ENCODE peak calls at places on chromosomes 7 and 10, in seven cellular contexts. U is PC-9, Y is tibial nerve, T is pancreas, I is BE2C, D is cardiac muscle cell, M is mammary epithelial cell. O is an unnamed sample. For H3K9me3, the result is how much of the 10 kb centered on the place peaks cover.

GRCh38 chr7:143359769-143360168 is 2.7 kb downstream of the FAM131B start:
- DNase-seq in U (no peak), Y (no peak), T (no peak), I (no peak), D (no peak), M (no peak), O (no peak)

GRCh38 chr7:70795948-70796347 is 336.0 kb upstream of the GALNT17 start:
- DNase-seq in U (no peak), Y (no peak), T (no peak), I (no peak), D (no peak), M (no peak), O (no peak)

GRCh38 chr10:59181668-59182067 is 5.2 kb downstream of the PHYHIPL start:
- DNase-seq in U (no peak), Y (peak), T (peak), I (peak), D (peak), M (peak), O (no peak)

GRCh38 chr7:112162161-112163020 is 43.8 kb downstream of the DOCK4 start:
- DNase-seq in U (no peak), Y (no peak), T (peak), I (peak), D (peak), M (no peak), O (no peak)

GRCh38 chr10:45454262-45454661 is 80.2 kb downstream of the ALOX5 start:
- DNase-seq in U (no peak), Y (no peak), T (no peak), I (no peak), D (no peak), M (no peak), O (no peak)

GRCh38 chr10:68142761-68143160 is 33.5 kb downstream of the MYPN start:
- DNase-seq in U (no peak), Y (no peak), T (no peak), I (no peak), D (no peak), M (no peak), O (no peak)

GRCh38 chr10:97115846-97116245 is 69.9 kb downstream of the SLIT1 start:
- DNase-seq in U (no peak), Y (no peak), T (no peak), I (no peak), D (no peak), M (no peak), O (no peak)

GRCh38 chr7:137302075-137302474 is 41.5 kb downstream of the PTN start:
- DNase-seq in U (no peak), Y (no peak), T (no peak), I (no peak), D (no peak), M (no peak), O (no peak)

GRCh38 chr7:70812511-70812910 is 319.4 kb upstream of the GALNT17 start:
- DNase-seq in U (no peak), Y (no peak), T (no peak), I (no peak), D (no peak), M (no peak), O (no peak)

GRCh38 chr10:68138526-68138925 is 29.2 kb downstream of the MYPN start:
- DNase-seq in U (no peak), Y (no peak), T (no peak), I (no peak), D (no peak), M (no peak), O (no peak)

GRCh38 chr10:89476676-89477075 is 58.7 kb downstream of the SLC16A12 start:
- DNase-seq in U (no peak), Y (no peak), T (peak), I (no peak), D (peak), M (no peak), O (no peak)

GRCh38 chr10:34814228-34815173 is 595 bp downstream of the PARD3 start:
- DNase-seq in U (no peak), Y (no peak), T (peak), I (peak), D (peak), M (peak), O (no peak)

GRCh38 chr10:97858001-97858439 is 8.4 kb downstream of the GOLGA7B start:
- DNase-seq in U (peak), Y (no peak), T (no peak), I (no peak), D (no peak), M (no peak), O (no peak)

GRCh38 chr10:24469993-24470392 is 253.7 kb downstream of the ARHGAP21 start:
- DNase-seq in U (peak), Y (no peak), T (peak), I (no peak), D (no peak), M (no peak), O (no peak)

GRCh38 chr7:18408461-18408860 is 87.1 kb upstream of the HDAC9 start:
- DNase-seq in U (peak), Y (no peak), T (no peak), I (no peak), D (no peak), M (peak), O (no peak)

GRCh38 chr7:50332241-50333176 is 28.0 kb downstream of the IKZF1 start:
- DNase-seq in U (no peak), Y (no peak), T (no peak), I (no peak), D (peak), M (no peak), O (no peak)

GRCh38 chr7:36205844-36206243 is 52.8 kb downstream of the EEPD1 start:
- DNase-seq in U (no peak), Y (no peak), T (no peak), I (no peak), D (no peak), M (no peak), O (no peak)

GRCh38 chr10:52213511-52213831 is 100.6 kb upstream of the DKK1 start:
- DNase-seq in U (no peak), Y (no peak), T (peak), I (no peak), D (peak), M (peak), O (no peak)

GRCh38 chr7:27175626-27176342 is 1.7 kb upstream of the HOXA10 start:
- DNase-seq in U (no peak), Y (no peak), T (no peak), I (no peak), D (no peak), M (no peak), O (peak)

GRCh38 chr10:4533626-4534025 is 292.4 kb upstream of the AKR1E2 start:
- DNase-seq in U (no peak), Y (no peak), T (no peak), I (no peak), D (no peak), M (peak), O (no peak)

GRCh38 chr10:101780187-101780817 is 2.9 kb downstream of the NPM3 start:
- DNase-seq in U (no peak), Y (no peak), T (no peak), I (no peak), D (no peak), M (no peak), O (no peak)

GRCh38 chr7:88455696-88456095 is 149.0 kb upstream of the STEAP4 start:
- DNase-seq in U (peak), Y (no peak), T (no peak), I (no peak), D (no peak), M (peak), O (no peak)

GRCh38 chr10:111344804-111345203 is 268.0 kb downstream of the ADRA2A start:
- DNase-seq in U (no peak), Y (no peak), T (no peak), I (peak), D (peak), M (no peak), O (no peak)

GRCh38 chr10:70576803-70577517 is 25.6 kb downstream of the PRF1 start:
- DNase-seq in U (no peak), Y (no peak), T (no peak), I (no peak), D (no peak), M (peak), O (no peak)

GRCh38 chr7:70392870-70393269 is 739.1 kb upstream of the GALNT17 start:
- DNase-seq in U (no peak), Y (no peak), T (no peak), I (no peak), D (no peak), M (no peak), O (no peak)

GRCh38 chr7:45390180-45390579 is 184.0 kb upstream of the ADCY1 start:
- DNase-seq in U (no peak), Y (no peak), T (no peak), I (no peak), D (no peak), M (no peak), O (no peak)

GRCh38 chr10:22625511-22626288 is 88.7 kb downstream of the PIP4K2A start:
- DNase-seq in U (no peak), Y (no peak), T (no peak), I (no peak), D (no peak), M (no peak), O (no peak)

GRCh38 chr7:6508950-6509349 is 42.3 kb downstream of the GRID2IP start:
- DNase-seq in U (no peak), Y (no peak), T (no peak), I (no peak), D (no peak), M (no peak), O (no peak)

GRCh38 chr7:113831509-113831908 is 87.3 kb downstream of the PPP1R3A start:
- DNase-seq in U (no peak), Y (no peak), T (no peak), I (no peak), D (no peak), M (no peak), O (no peak)

GRCh38 chr7:155649588-155649987 is 5.1 kb downstream of the RBM33 start:
- DNase-seq in U (no peak), Y (no peak), T (no peak), I (no peak), D (no peak), M (no peak), O (no peak)

GRCh38 chr7:43761382-43761781 is 2.9 kb downstream of the BLVRA start:
- DNase-seq in U (no peak), Y (no peak), T (no peak), I (no peak), D (no peak), M (no peak), O (no peak)

GRCh38 chr10:128064615-128065580 is 61.3 kb downstream of the MKI67 start:
- DNase-seq in U (peak), Y (peak), T (no peak), I (no peak), D (no peak), M (peak), O (peak)

GRCh38 chr10:72322280-72323058 is 32.2 kb downstream of the DNAJB12 start:
- DNase-seq in U (peak), Y (no peak), T (no peak), I (no peak), D (no peak), M (peak), O (peak)

GRCh38 chr10:17989908-17990767 is 38.4 kb downstream of the SLC39A12 start:
- DNase-seq in U (peak), Y (no peak), T (no peak), I (no peak), D (no peak), M (peak), O (no peak)

GRCh38 chr7:117756586-117756985 is 116.7 kb downstream of the CTTNBP2 start:
- DNase-seq in U (no peak), Y (no peak), T (no peak), I (no peak), D (no peak), M (no peak), O (no peak)

GRCh38 chr7:151863386-151864079 is 13.4 kb downstream of the PRKAG2 start:
- DNase-seq in U (no peak), Y (no peak), T (no peak), I (no peak), D (peak), M (no peak), O (no peak)

GRCh38 chr10:11804336-11804735 is 18.8 kb upstream of the PROSER2 start:
- DNase-seq in U (no peak), Y (no peak), T (no peak), I (no peak), D (no peak), M (no peak), O (no peak)

GRCh38 chr7:4156190-4156589 is 525.9 kb upstream of the FOXK1 start:
- DNase-seq in U (no peak), Y (no peak), T (no peak), I (no peak), D (no peak), M (no peak), O (no peak)

GRCh38 chr7:4158826-4159225 is 523.3 kb upstream of the FOXK1 start:
- DNase-seq in U (no peak), Y (no peak), T (no peak), I (no peak), D (no peak), M (no peak), O (no peak)

GRCh38 chr7:4159761-4160554 is 522.1 kb upstream of the FOXK1 start:
- DNase-seq in U (peak), Y (no peak), T (no peak), I (no peak), D (no peak), M (peak), O (no peak)

GRCh38 chr7:4157651-4158050 is 524.4 kb upstream of the FOXK1 start:
- DNase-seq in U (no peak), Y (no peak), T (no peak), I (no peak), D (no peak), M (no peak), O (no peak)

DNA sequence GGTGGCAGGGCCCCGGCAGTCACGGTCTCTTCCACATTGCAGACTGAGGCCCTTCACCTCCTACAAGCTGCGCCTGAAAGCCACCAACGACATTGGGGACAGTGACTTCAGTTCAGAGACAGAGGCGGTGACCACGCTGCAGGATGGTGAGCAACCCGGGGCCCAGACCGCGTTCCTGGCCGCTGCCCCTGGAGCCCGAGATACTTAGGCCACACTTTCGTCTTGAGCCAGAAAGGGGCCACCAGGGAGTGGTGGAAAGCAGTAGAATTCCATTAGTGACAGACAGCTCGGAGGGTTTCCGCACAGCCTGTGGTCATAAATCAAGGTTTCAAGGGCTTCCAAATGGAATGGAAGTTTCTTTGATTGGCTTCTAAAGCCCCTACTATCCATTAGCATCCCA is 523.7 kb upstream of the FOXK1 start:
- DNase-seq in U (no peak), Y (no peak), T (no peak), I (no peak), D (no peak), M (no peak), O (no peak)
- H3K9me3 ChIP-seq in U (under half), Y (under half), T (under half), I (under half), D (under half), M (under half), O (under half)

DNA sequence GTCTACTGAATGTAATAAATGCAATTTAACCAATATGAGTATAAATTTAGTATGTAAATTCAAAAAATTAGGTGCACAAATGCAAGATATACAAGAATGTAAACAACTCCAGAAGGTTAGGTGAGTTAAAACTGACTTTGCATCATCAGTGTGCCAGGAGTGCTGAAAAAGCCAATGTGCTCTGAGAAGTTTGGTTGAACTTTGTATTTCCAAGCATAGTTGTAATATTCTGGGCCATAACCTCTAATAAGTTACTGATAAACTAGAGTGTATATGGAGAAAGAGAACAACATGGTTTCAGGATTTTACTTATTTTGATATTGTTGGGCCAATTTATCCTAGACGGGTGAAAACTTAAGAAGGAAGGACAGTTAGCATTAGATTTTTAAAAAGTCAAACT is 876.9 kb upstream of the GHITM start:
- DNase-seq in U (no peak), Y (no peak), T (no peak), I (no peak), D (no peak), M (no peak), O (no peak)
- H3K9me3 ChIP-seq in U (under half), Y (under half), T (under half), I (under half), D (under half), M (under half), O (under half)

GRCh38 chr10:1886039-1886438 is 148.7 kb upstream of the ADARB2 start:
- DNase-seq in U (no peak), Y (no peak), T (no peak), I (no peak), D (no peak), M (no peak), O (no peak)
- H3K9me3 ChIP-seq in U (under half), Y (under half), T (under half), I (under half), D (under half), M (under half), O (under half)

GRCh38 chr7:30864146-30864545 is 47.5 kb upstream of the AQP1 start:
- DNase-seq in U (no peak), Y (no peak), T (no peak), I (no peak), D (peak), M (no peak), O (no peak)
- H3K9me3 ChIP-seq in U (under half), Y (under half), T (under half), I (under half), D (under half), M (under half), O (under half)

GRCh38 chr7:158263110-158263963 is 324.3 kb downstream of the PTPRN2 start:
- DNase-seq in U (no peak), Y (no peak), T (no peak), I (no peak), D (no peak), M (no peak), O (no peak)
- H3K9me3 ChIP-seq in U (under half), Y (under half), T (under half), I (under half), D (under half), M (half or more), O (under half)

DNA sequence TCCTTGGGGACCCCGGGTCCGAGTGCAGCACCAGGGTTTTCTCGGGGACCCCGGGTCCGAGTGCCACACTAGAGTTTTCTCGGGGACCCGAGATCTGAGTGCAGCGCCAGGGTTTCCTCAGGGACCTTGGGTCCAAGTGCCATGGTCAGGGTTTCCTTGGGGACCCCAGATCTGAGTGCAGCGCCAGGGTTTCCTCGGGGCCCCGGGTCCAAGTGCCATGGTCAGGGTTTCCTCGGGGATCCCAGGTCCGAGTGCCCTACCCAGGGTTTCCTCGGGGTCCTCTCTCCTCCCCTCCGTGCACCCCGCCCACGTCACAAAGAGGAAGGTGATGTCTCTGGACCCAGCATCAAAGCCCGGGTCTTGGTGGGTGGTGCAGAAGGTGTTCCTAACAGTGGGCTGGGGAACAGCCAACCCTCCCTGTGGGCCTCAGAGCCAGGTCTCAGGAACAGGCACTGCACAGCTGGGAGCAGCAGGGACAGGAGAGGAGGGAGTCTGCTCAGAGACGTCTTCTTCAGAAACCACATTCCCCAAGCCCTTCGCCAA is 540.6 kb downstream of the DNAJB6 start:
- DNase-seq in U (no peak), Y (no peak), T (no peak), I (no peak), D (no peak), M (no peak), O (no peak)
- H3K9me3 ChIP-seq in U (under half), Y (under half), T (under half), I (under half), D (under half), M (under half), O (under half)

DNA sequence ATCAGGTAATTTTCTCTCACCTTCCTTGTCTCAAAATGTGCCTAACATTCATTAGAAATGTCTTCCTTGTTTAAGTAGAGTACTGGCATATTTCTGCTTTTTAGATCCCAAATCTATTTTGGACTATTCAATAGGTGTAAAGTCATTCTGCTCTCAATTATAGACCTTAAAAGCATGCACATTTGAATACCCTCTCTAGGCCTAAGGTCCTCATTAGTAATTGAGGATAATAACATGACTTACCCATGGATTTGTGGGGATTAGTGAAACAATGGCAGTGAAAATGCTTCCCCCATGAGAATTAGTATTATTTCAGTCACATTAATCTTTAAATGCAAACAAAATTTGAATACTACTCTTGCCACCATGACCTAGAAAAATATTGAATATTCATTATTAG is 1073.0 kb upstream of the CELF2 start:
- DNase-seq in U (no peak), Y (no peak), T (no peak), I (no peak), D (no peak), M (no peak), O (no peak)
- H3K9me3 ChIP-seq in U (under half), Y (under half), T (under half), I (under half), D (under half), M (under half), O (under half)

GRCh38 chr7:23021581-23021980 is 7.7 kb upstream of the HYCC1 start:
- DNase-seq in U (peak), Y (no peak), T (no peak), I (no peak), D (no peak), M (no peak), O (no peak)
- H3K9me3 ChIP-seq in U (under half), Y (under half), T (under half), I (under half), D (under half), M (under half), O (under half)

DNA sequence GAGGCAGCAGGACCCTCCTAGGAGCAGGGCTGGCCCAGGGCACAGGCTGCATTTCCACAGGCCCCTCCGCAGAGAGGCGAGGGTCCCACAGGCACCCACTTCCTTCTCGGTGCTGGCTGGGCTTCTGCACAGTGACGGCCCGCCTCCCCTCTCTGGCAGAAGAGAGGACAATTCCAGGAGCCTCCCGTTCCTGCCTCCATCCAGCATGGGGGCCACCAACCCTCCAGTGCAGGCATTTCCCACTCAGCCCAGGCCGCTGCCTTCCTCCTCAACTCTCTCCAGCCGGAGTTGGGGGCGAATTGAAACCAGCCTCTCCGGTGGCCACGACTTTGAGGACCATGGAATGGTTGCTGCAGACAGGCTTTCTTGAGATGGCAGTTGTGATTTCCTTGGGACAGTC is 125.0 kb upstream of the PPP2R2D start:
- DNase-seq in U (no peak), Y (no peak), T (no peak), I (no peak), D (no peak), M (no peak), O (no peak)
- H3K9me3 ChIP-seq in U (under half), Y (under half), T (under half), I (under half), D (under half), M (half or more), O (under half)